ENCODE peak calls at places on chromosomes 2 and 18, in seven cellular contexts. C, F, T, G, Q, U and M are unnamed samples.

GRCh38 chr18:75745147-75745546 is 317.6 kb upstream of the SMIM21 start:
- DNase-seq in Q (no peak), F (no peak), C (no peak), G (no peak), T (no peak), U (no peak), M (no peak)

GRCh38 chr18:76484749-76485387 is 10.2 kb downstream of the ZNF516 start:
- DNase-seq in F (no peak), C (no peak), G (no peak), T (no peak), Q (no peak), U (no peak), M (no peak)

GRCh38 chr2:39511786-39512433 is 74.8 kb upstream of the MAP4K3 start:
- DNase-seq in C (peak; percentile 19), T (no peak), U (no peak), Q (no peak), F (no peak), G (peak; percentile 66), M (no peak)

GRCh38 chr2:57177176-57177575 is 869.4 kb upstream of the VRK2 start:
- DNase-seq in C (no peak), F (no peak), Q (no peak), U (no peak), T (no peak), G (no peak), M (no peak)

GRCh38 chr2:43737097-43737854 is 36.6 kb upstream of the DYNC2LI1 start:
- DNase-seq in F (no peak), G (no peak), Q (no peak), T (no peak), U (no peak), C (no peak), M (no peak)

GRCh38 chr2:98148968-98149697 is 62.2 kb downstream of the VWA3B start:
- DNase-seq in U (no peak), Q (no peak), T (no peak), F (no peak), G (peak; percentile 71), C (no peak), M (no peak)

GRCh38 chr2:232444409-232445148 is 11.4 kb upstream of the ALPI start:
- DNase-seq in C (peak; percentile 65), F (peak; percentile 68), U (no peak), Q (peak; percentile 75), T (peak; percentile 82), G (peak; percentile 56), M (peak; percentile 57)

GRCh38 chr2:25104741-25105140 is 62.9 kb downstream of the EFR3B start:
- DNase-seq in G (no peak), Q (no peak), C (no peak), F (no peak), T (no peak), U (no peak), M (no peak)

GRCh38 chr2:96122391-96122790 is 6.0 kb upstream of the ADRA2B start:
- DNase-seq in U (no peak), C (no peak), Q (no peak), T (no peak), F (no peak), G (no peak), M (no peak)

GRCh38 chr2:235358981-235359471 is 134.8 kb upstream of the AGAP1 start:
- DNase-seq in C (no peak), T (no peak), G (no peak), F (no peak), U (no peak), Q (no peak), M (no peak)

GRCh38 chr2:112160591-112161250 is 22.5 kb downstream of the FBLN7 start:
- DNase-seq in Q (no peak), U (no peak), F (no peak), G (no peak), C (no peak), T (no peak), M (no peak)

GRCh38 chr2:190546734-190547133 is 12.2 kb upstream of the NEMP2 start:
- DNase-seq in Q (no peak), U (no peak), C (no peak), F (no peak), T (no peak), G (no peak), M (no peak)

GRCh38 chr2:166234112-166234846 is 106.5 kb upstream of the SCN1A start:
- DNase-seq in U (no peak), G (peak; percentile 58), T (no peak), C (no peak), Q (no peak), F (no peak), M (no peak)

GRCh38 chr2:235841863-235842262 is 326.3 kb downstream of the GBX2 start:
- DNase-seq in G (no peak), Q (no peak), U (no peak), C (no peak), F (no peak), T (no peak), M (no peak)

GRCh38 chr2:189661148-189661956 is at the start of gene ASNSD1:
- DNase-seq in F (peak; percentile 71), C (peak; percentile 96), G (peak; percentile 100), Q (peak; percentile 96), U (peak; percentile 99), T (peak; percentile 97), M (peak; percentile 68)

GRCh38 chr2:156083707-156084494 is 248.6 kb downstream of the NR4A2 start:
- DNase-seq in Q (no peak), U (no peak), T (no peak), F (no peak), G (no peak), C (no peak), M (no peak)

DNA sequence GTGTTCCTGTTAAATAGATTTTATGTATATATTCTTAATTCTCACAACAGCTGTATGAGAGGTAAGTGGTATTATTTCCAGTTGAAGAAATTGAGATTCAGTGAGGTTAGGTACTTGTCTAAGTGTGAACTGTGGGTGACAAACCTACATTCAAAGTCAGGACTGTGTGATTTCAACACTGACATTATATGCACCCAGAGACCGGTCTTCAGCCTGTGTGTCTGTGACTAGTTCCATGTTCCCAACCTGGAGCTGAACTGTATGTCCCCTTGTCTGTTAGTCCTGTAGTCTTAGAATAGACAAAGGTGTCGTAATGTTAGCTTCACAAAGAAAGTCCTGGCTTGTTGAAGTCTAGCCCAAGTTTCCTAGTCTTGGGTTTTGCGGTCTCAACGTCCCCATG is 17.4 kb downstream of the PLEKHB2 start:
- DNase-seq in C (no peak), F (no peak), U (no peak), G (no peak), T (no peak), Q (no peak), M (no peak)
- TF ChIP-seq TAF1 in C (no peak), F (no peak), U (no peak), G (no peak), T (no peak), Q (no peak), M (no peak)

GRCh38 chr2:158457092-158457825 is 507 bp downstream of the PKP4 start:
- DNase-seq in G (peak; percentile 40), Q (peak; percentile 79), F (peak; percentile 21), T (peak; percentile 86), U (no peak), C (peak; percentile 66), M (peak; percentile 30)
- TF ChIP-seq TAF1 in G (no peak), Q (no peak), F (no peak), T (no peak), U (no peak), C (peak; percentile 33), M (no peak)

GRCh38 chr2:240322231-240322955 is 113.1 kb upstream of the GPC1 start:
- DNase-seq in U (no peak), G (no peak), Q (peak; percentile 20), C (no peak), T (no peak), F (no peak), M (no peak)
- TF ChIP-seq TAF1 in U (no peak), G (no peak), Q (no peak), C (no peak), T (no peak), F (no peak), M (no peak)

DNA sequence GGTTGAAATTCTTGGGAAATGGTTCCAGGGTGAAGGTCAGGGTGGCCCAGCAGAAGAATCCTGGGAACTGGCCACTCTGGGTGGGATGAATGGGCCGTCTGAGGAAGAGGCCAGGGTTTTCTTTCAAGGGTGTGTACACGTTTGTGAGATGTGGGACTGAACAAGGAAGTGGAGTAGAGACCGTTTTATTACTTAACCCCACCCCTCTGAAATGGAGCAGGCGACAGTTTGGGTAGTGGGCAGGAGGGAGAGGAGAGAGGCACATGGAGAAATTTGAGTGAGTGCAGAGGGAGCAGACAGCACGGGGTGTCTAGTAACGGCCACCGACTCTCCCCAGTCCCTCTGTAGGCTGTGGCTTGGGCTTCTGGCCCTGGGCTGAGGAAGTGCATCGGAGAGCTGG is 135.1 kb downstream of the DYSF start:
- DNase-seq in Q (no peak), U (no peak), F (no peak), T (no peak), C (no peak), G (no peak), M (no peak)
- TF ChIP-seq TAF1 in Q (no peak), U (no peak), F (no peak), T (no peak), C (no peak), G (no peak), M (no peak)

GRCh38 chr2:111108745-111109271 is 11.9 kb upstream of the BCL2L11 start:
- DNase-seq in C (no peak), G (no peak), T (no peak), U (no peak), Q (no peak), F (no peak), M (no peak)
- TF ChIP-seq TAF1 in C (no peak), G (no peak), T (no peak), U (no peak), Q (no peak), F (no peak), M (no peak)

GRCh38 chr2:8148260-8148880 is 533.5 kb upstream of the ID2 start:
- DNase-seq in Q (no peak), T (no peak), C (no peak), U (no peak), F (no peak), G (no peak), M (no peak)
- TF ChIP-seq TAF1 in Q (peak; percentile 11), T (no peak), C (no peak), U (no peak), F (no peak), G (no peak), M (no peak)

GRCh38 chr18:41858761-41859555 is 96.1 kb upstream of the PIK3C3 start:
- DNase-seq in C (no peak), U (no peak), F (no peak), Q (no peak), T (no peak), G (no peak), M (no peak)

GRCh38 chr18:41864216-41864615 is 90.8 kb upstream of the PIK3C3 start:
- DNase-seq in G (no peak), C (no peak), F (no peak), Q (no peak), U (no peak), T (no peak), M (no peak)

DNA sequence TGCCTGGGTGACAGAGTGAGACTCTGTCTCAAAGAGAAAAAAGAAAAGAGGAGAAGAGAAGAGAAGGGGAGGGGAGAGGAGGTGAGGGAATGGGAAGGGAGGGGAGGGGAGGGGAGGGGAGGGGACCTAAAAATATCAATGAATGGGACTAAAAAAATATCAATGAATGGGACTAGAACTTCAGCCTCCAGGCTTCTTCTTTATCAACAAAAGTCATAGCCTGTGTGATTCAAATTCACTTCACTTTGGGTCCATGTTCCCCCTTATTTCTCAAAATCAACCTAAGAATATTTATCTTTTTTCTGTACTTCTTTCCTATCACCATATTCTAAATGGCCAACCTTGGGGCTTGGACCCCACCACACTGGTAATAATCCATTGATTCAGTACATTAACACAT is 92.1 kb upstream of the PIK3C3 start:
- DNase-seq in Q (no peak), G (no peak), T (no peak), F (no peak), U (no peak), C (no peak), M (no peak)
- TF ChIP-seq TAF1 in Q (no peak), G (no peak), T (no peak), F (no peak), U (no peak), C (no peak), M (no peak)

GRCh38 chr18:70431203-70431624 is 142.4 kb downstream of the SOCS6 start:
- DNase-seq in G (peak; percentile 98), Q (no peak), F (no peak), U (no peak), T (no peak), C (no peak), M (no peak)
- TF ChIP-seq TAF1 in G (no peak), Q (no peak), F (no peak), U (no peak), T (no peak), C (no peak), M (no peak)